ENCODE peak calls at places on chromosomes 16 and 17, in five cellular contexts. V, Z, H, W and A are unnamed samples.

GRCh38 chr16:15464401-15465186 is 30.2 kb downstream of the BMERB1 start:
- DNase-seq in H (no peak), V (no peak), Z (no peak), W (no peak), A (no peak)

GRCh38 chr16:68707341-68708152 is 29.5 kb upstream of the CDH1 start:
- DNase-seq in V (peak), W (peak), H (peak), Z (peak), A (no peak)

GRCh38 chr17:5331506-5331905 is 49.4 kb downstream of the RABEP1 start:
- DNase-seq in Z (no peak), H (peak), W (no peak), V (no peak), A (no peak)

GRCh38 chr16:54630284-54630967 is 300.2 kb upstream of the IRX5 start:
- DNase-seq in W (no peak), V (no peak), H (peak), Z (no peak), A (no peak)

GRCh38 chr17:83099570-83100181 is 20.3 kb downstream of the METRNL start:
- DNase-seq in W (peak), H (no peak), V (no peak), Z (no peak), A (no peak)

GRCh38 chr16:57265850-57266530 is 18.5 kb downstream of the PLLP start:
- DNase-seq in W (peak), Z (no peak), V (peak), H (peak), A (peak)

GRCh38 chr16:48113471-48113870 is 42.3 kb downstream of the ABCC12 start:
- DNase-seq in H (no peak), W (no peak), Z (peak), V (no peak), A (no peak)

GRCh38 chr16:57801856-57802634 is at the start of gene KIFC3:
- DNase-seq in V (peak), W (peak), H (peak), Z (peak), A (peak)

GRCh38 chr16:59886021-59886420 is 1151.9 kb upstream of the GOT2 start:
- DNase-seq in W (peak), V (peak), Z (no peak), H (peak), A (peak)

GRCh38 chr17:73430848-73431247 is 119.0 kb upstream of the CDC42EP4 start:
- DNase-seq in W (no peak), V (no peak), Z (no peak), H (peak), A (no peak)

GRCh38 chr16:28990375-28991040 is 5.7 kb downstream of the LAT start:
- DNase-seq in Z (no peak), W (no peak), V (no peak), H (no peak), A (no peak)

GRCh38 chr17:40168262-40168832 is 8.9 kb upstream of the RAPGEFL1 start:
- DNase-seq in W (peak), Z (peak), V (no peak), H (peak), A (no peak)

GRCh38 chr17:57532966-57533365 is 212.1 kb downstream of the CCDC182 start:
- DNase-seq in H (no peak), Z (no peak), W (no peak), V (no peak), A (no peak)

GRCh38 chr17:19646788-19647696 is 1.5 kb upstream of the ALDH3A2 start:
- DNase-seq in H (peak), V (no peak), Z (peak), W (peak), A (no peak)

GRCh38 chr17:30552994-30553565 is 75.9 kb downstream of the GOSR1 start:
- DNase-seq in H (no peak), V (no peak), W (no peak), Z (no peak), A (no peak)

GRCh38 chr17:73874008-73874407 is 229.8 kb upstream of the SDK2 start:
- DNase-seq in V (no peak), Z (no peak), W (no peak), H (no peak), A (no peak)

GRCh38 chr16:70770968-70771552 is 29.9 kb downstream of the VAC14 start:
- DNase-seq in H (peak), Z (peak), V (peak), W (peak), A (no peak)

GRCh38 chr16:85197611-85198566 is 85.6 kb upstream of the CIBAR2 start:
- DNase-seq in V (no peak), W (no peak), H (no peak), Z (no peak), A (no peak)

GRCh38 chr16:30491744-30492308 is 19.3 kb downstream of the ITGAL start:
- DNase-seq in W (peak), H (peak), Z (no peak), V (no peak), A (peak)

GRCh38 chr17:37710344-37710886 is 34.4 kb downstream of the HNF1B start:
- DNase-seq in Z (peak), V (no peak), H (peak), W (peak), A (no peak)
- TF ChIP-seq CTCF in Z (no peak), V (no peak), H (no peak), W (peak), A (no peak)

GRCh38 chr17:12961655-12962054 is 56.2 kb downstream of the ELAC2 start:
- DNase-seq in Z (no peak), H (no peak), V (no peak), W (no peak), A (no peak)
- H3K4me3 ChIP-seq in Z (no peak), H (no peak), V (no peak), W (no peak), A (no peak)

GRCh38 chr17:76593964-76594363 is 8.3 kb upstream of the ST6GALNAC2 start:
- DNase-seq in Z (no peak), V (no peak), H (no peak), W (no peak), A (no peak)
- TF ChIP-seq CTCF in Z (peak), V (no peak), H (no peak), W (no peak), A (no peak)

GRCh38 chr16:1290032-1290431 is 19.4 kb upstream of the UBE2I start:
- DNase-seq in W (no peak), Z (peak), H (no peak), V (no peak), A (no peak)
- H3K4me3 ChIP-seq in W (no peak), Z (peak), H (no peak), V (no peak), A (no peak)

DNA sequence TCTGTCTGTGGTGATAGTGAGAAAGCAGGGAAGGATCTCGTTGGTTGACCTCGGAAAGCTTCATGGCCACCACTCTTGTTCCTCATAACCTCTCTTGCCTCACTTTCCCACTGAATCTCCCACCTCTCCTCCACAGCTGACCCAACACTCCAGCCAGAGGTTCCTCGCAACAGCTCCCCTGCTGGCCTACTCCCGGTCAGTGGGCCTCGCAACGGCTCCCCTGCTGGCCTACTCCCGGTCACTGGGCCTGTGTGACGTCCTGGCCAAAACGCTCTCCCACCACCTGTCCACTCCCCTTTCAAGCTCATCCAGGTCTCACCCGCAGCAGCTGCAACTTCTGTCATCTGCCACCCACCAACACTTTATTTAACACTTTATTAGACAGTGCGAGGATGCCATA is 149.1 kb downstream of the VPS53 start:
- DNase-seq in Z (peak), H (no peak), W (no peak), V (no peak), A (no peak)
- TF ChIP-seq CTCF in Z (peak), H (peak), W (no peak), V (no peak), A (no peak)

DNA sequence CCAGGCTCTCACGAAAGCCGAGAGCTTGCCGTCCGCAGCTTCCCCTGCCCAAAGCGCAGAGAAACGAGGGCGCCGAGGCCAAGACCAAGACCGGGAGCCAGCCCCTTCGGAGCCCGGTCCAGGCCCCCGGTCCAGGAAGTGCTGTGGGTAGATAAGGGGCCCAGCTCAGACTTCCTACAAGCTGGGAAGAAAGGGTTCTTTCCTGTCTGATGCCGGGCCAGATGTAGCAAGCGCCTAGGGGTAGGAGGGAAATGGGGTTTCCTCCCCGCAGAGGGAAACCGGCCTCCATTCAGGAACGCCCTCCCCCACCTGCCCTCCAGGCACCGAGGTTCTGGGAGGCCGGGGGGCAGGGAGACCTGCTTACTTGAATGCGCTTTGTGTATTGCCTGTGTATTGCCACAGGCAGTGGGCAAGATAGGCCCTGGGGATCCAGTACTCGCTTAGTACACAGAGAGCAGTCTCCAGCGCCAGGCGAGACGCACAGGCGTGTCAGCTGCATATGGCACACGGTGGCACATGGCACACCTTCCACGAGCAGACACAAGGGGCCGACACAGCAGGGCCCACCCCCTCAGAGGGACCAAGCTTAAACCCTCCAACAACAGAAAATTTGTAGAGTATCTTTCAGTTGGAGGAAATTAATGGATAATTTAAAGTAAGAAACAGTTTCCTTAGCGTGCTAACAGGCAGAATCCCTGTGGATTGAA is 1.0 kb upstream of the CYB561 start:
- DNase-seq in W (peak), V (no peak), H (peak), Z (peak), A (no peak)
- H3K4me3 ChIP-seq in W (peak), V (peak), H (peak), Z (peak), A (peak)

DNA sequence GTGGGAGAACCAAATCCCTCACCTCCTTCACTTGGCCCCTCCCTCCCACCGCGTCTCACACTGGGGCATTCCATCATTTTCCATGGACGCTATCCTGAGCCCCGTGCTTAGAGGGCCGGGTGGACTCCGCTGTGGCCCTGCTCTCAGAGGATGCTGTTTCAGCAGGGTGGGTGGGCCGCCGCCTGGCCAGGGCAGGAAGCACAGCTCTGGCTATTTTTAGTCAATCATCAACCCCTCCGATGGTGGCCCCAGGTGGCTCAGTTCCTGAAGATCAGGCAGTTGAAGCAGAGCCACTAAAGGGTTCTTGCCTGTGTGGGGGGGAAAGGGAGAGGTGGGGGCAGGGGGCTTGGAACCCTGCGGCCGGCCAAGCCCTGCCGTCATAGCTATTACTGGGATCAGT is 230.3 kb downstream of the ENGASE start:
- DNase-seq in W (no peak), Z (peak), H (no peak), V (no peak), A (no peak)
- TF ChIP-seq CTCF in W (no peak), Z (peak), H (no peak), V (no peak), A (no peak)

DNA sequence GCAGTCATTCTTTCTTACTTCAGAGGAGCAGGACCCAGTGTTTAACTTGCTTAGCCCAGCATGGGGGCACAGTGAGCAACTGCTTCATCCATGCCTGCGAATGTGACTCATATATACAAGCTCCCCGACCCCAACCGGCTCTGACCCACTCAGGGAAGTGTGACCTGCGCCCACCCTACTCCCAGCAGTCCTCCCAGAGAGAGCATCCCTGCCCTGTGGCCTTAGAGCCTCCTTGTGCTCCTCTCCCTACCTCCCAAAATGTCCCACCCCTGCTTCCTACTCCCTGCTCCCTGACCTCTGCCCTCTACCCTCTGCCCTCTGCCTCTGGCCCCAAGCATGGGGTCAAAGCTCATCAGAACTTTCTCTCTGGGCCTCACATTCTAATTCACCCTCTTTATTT is 46.9 kb upstream of the DLX4 start:
- DNase-seq in W (no peak), H (no peak), V (no peak), Z (no peak), A (no peak)
- H3K4me3 ChIP-seq in W (no peak), H (no peak), V (no peak), Z (no peak), A (no peak)

DNA sequence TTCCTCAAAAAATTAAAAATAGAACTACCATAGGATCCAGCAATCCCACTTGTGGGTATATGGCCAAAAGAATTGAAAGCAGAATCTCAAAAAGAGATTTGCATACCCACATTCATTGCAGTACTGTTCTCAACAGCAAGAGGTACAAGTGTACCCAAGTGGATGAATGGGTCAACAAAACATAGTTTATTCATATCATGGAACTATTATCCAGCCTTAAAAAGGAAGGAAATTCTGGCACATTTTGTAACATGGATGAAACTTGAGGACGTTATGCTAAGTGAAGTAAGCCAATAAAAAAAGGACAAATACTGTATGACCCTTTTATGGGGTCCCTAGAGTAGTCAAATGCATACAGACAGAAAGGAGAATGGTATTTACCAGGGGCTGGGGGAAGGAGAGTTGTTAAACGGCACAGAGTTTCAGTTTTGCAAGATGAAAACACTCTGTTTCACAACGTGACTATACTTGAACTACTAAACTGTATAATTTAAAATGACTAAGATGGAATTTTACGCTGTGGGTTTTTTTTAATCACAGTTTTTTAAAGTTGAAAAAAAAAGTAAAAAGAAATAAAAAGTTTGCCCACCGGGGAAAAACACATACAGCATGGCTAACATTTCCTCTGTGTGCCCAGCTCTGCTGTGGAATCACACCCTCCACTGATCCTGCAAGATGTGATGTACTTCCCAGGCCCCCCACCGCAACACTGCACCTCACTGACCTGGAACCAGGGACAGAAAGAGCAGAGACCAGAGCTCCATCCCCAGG is 6.1 kb downstream of the TVP23A start:
- DNase-seq in H (no peak), W (no peak), Z (no peak), V (no peak), A (no peak)
- TF ChIP-seq CTCF in H (no peak), W (no peak), Z (no peak), V (no peak), A (no peak)

GRCh38 chr17:7468290-7468689 is 11.1 kb downstream of the ZBTB4 start:
- DNase-seq in W (no peak), V (no peak), Z (no peak), H (no peak), A (no peak)
- H3K4me3 ChIP-seq in W (no peak), V (no peak), Z (no peak), H (no peak), A (no peak)